ENCODE peak calls at places on chromosomes 2 and 18, in seven cellular contexts. V, Z, N, P, L, T and B are unnamed samples.

GRCh38 chr2:39476524-39476923 is 39.4 kb upstream of the MAP4K3 start:
- DNase-seq in V (no peak), Z (no peak), N (no peak), P (no peak), L (no peak), T (no peak), B (no peak)

GRCh38 chr2:231383701-231384435 is 11.6 kb upstream of the B3GNT7 start:
- DNase-seq in V (peak; percentile 67), Z (no peak), N (no peak), P (peak; percentile 63), L (no peak), T (no peak), B (no peak)

GRCh38 chr2:120210234-120210781 is 12.9 kb downstream of the TMEM185B start:
- DNase-seq in V (peak; percentile 37), Z (no peak), N (no peak), P (no peak), L (no peak), T (no peak), B (no peak)

GRCh38 chr2:16581241-16581640 is 84.4 kb downstream of the CYRIA start:
- DNase-seq in V (no peak), Z (no peak), N (no peak), P (no peak), L (no peak), T (no peak), B (no peak)

GRCh38 chr2:229342376-229342775 is 71.3 kb upstream of the PID1 start:
- DNase-seq in V (no peak), Z (peak; percentile 94), N (peak; percentile 7), P (peak; percentile 31), L (no peak), T (peak; percentile 15), B (no peak)

GRCh38 chr2:31253344-31254155 is 19.6 kb downstream of the EHD3 start:
- DNase-seq in V (no peak), Z (peak; percentile 74), N (no peak), P (no peak), L (no peak), T (no peak), B (no peak)

GRCh38 chr2:199798881-199799580 is 52.0 kb downstream of the FTCDNL1 start:
- DNase-seq in V (no peak), Z (no peak), N (no peak), P (peak; percentile 14), L (no peak), T (peak; percentile 40), B (no peak)

GRCh38 chr18:45060102-45060501 is 379.4 kb downstream of the SETBP1 start:
- DNase-seq in V (no peak), Z (no peak), N (no peak), P (no peak), L (no peak), T (no peak), B (no peak)

GRCh38 chr2:70901235-70902066 is 34.2 kb upstream of the ATP6V1B1 start:
- DNase-seq in V (no peak), Z (peak; percentile 87), N (no peak), P (no peak), L (no peak), T (no peak), B (no peak)

GRCh38 chr2:231917280-231918088 is 8.7 kb downstream of the NPPC start:
- DNase-seq in V (no peak), Z (peak; percentile 71), N (no peak), P (no peak), L (no peak), T (no peak), B (no peak)

GRCh38 chr2:239750045-239750835 is 274.9 kb downstream of the NDUFA10 start:
- DNase-seq in V (no peak), Z (no peak), N (no peak), P (no peak), L (no peak), T (no peak), B (no peak)

GRCh38 chr2:207163053-207163814 is 2.5 kb downstream of the KLF7 start:
- DNase-seq in V (no peak), Z (no peak), N (peak; percentile 51), P (peak; percentile 17), L (peak; percentile 79), T (no peak), B (peak; percentile 56)

GRCh38 chr2:27571197-27571596 is 11.6 kb upstream of the ZNF512 start:
- DNase-seq in V (no peak), Z (no peak), N (no peak), P (no peak), L (no peak), T (no peak), B (no peak)

GRCh38 chr18:48932822-48933510 is 17.8 kb downstream of the SMAD7 start:
- DNase-seq in V (peak; percentile 67), Z (no peak), N (no peak), P (no peak), L (no peak), T (peak; percentile 35), B (peak; percentile 75)

GRCh38 chr18:48868468-48869466 is 82.0 kb downstream of the SMAD7 start:
- DNase-seq in V (no peak), Z (no peak), N (no peak), P (peak; percentile 19), L (no peak), T (no peak), B (no peak)

GRCh38 chr2:120480346-120480902 is 134.5 kb downstream of the INHBB start:
- DNase-seq in V (no peak), Z (no peak), N (no peak), P (no peak), L (no peak), T (no peak), B (peak; percentile 47)

GRCh38 chr2:47720036-47720435 is 62.9 kb upstream of the MSH6 start:
- DNase-seq in V (no peak), Z (no peak), N (no peak), P (no peak), L (no peak), T (no peak), B (no peak)

GRCh38 chr2:72892506-72893173 is 5.4 kb downstream of the SPR start:
- DNase-seq in V (peak; percentile 75), Z (peak; percentile 87), N (peak; percentile 80), P (peak; percentile 76), L (peak; percentile 77), T (peak; percentile 57), B (peak; percentile 78)

GRCh38 chr2:134375935-134376334 is 122.1 kb downstream of the MGAT5 start:
- DNase-seq in V (no peak), Z (peak; percentile 58), N (no peak), P (peak; percentile 59), L (peak; percentile 73), T (no peak), B (no peak)

GRCh38 chr2:80591233-80591632 is 286.7 kb upstream of the LRRTM1 start:
- DNase-seq in V (no peak), Z (no peak), N (no peak), P (no peak), L (no peak), T (no peak), B (no peak)

GRCh38 chr18:49795612-49796552 is 17.5 kb downstream of the ACAA2 start:
- DNase-seq in V (no peak), Z (no peak), N (no peak), P (no peak), L (no peak), T (no peak), B (no peak)

GRCh38 chr18:77980275-77980674 is 730.6 kb downstream of the GALR1 start:
- DNase-seq in V (no peak), Z (no peak), N (no peak), P (no peak), L (no peak), T (no peak), B (no peak)

GRCh38 chr2:102235491-102235890 is 48.7 kb downstream of the IL1RL2 start:
- DNase-seq in V (no peak), Z (peak; percentile 74), N (no peak), P (no peak), L (no peak), T (no peak), B (no peak)
- TF ChIP-seq CTCF in V (no peak), Z (peak; percentile 79), N (no peak), P (no peak), L (no peak), T (peak; percentile 21), B (no peak)

GRCh38 chr2:869357-869871 is 81.2 kb upstream of the SNTG2 start:
- DNase-seq in V (no peak), Z (peak; percentile 22), N (no peak), P (no peak), L (peak; percentile 31), T (no peak), B (no peak)
- H3K4me1 ChIP-seq in V (no peaks in the 10 kb centered on the region), Z (peaks cover 6% of the 10 kb centered on the region), N (no peaks in the 10 kb centered on the region), P (no peaks in the 10 kb centered on the region), L (no peaks in the 10 kb centered on the region), T (no peaks in the 10 kb centered on the region), B (no peaks in the 10 kb centered on the region)

DNA sequence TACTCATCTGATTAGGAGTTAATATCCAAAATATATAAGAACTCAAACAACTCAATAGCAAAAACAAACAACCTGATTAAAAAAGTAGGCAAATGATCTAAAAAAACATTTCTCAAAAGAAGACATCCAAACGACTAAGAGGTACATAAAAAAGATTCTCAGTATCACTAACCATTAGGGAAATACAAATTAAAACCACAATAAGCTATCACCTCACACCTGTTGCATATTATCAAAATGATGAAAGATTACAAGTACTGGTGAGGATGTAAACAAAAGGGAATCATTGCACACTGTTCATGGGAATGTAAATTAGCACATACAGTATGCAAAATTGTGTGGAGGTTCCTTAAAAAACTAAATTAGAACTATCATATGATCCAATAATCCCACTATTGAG is 865.5 kb downstream of the TMEM182 start:
- DNase-seq in V (no peak), Z (no peak), N (no peak), P (no peak), L (no peak), T (no peak), B (no peak)
- H3K9me3 ChIP-seq in V (peaks cover 6% of the 10 kb centered on the region), Z (peaks cover 19% of the 10 kb centered on the region), N (no peaks in the 10 kb centered on the region), P (no peaks in the 10 kb centered on the region), L (peaks cover 8% of the 10 kb centered on the region), T (peaks cover 8% of the 10 kb centered on the region), B (no peaks in the 10 kb centered on the region)

DNA sequence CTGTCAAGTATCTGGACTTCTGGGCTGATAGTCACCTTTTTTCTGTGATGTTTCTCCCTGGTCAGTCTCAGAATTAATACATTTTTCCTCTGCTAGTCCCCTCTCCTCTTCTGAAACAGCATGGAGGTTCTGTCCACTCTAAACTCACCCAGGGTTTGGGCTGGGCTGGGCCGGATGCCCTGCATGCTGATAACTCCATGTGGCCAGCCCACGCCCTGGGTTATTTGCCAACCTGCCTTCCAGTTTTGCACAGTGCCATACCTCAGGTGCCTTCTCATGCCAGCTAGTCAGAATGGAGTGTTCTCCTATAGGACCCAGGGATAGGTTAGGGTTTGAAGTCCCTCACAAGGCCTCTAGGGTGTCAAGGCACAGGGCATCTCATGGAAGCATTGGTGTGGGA is 32.2 kb downstream of the MEX3C start:
- DNase-seq in V (no peak), Z (no peak), N (no peak), P (no peak), L (no peak), T (no peak), B (no peak)
- TF ChIP-seq CTCF in V (no peak), Z (peak; percentile 47), N (no peak), P (no peak), L (no peak), T (no peak), B (no peak)